ENCODE peak calls at places on chromosomes 4 and X, in four cellular contexts. Z, C, P and K are unnamed samples.
A peak's percentile ranks its signal among the peaks of the same experiment; 100 is the strongest.

GRCh38 chr4:10773010-10773409 is 88.4 kb upstream of the CLNK start:
- DNase-seq in Z (peak; percentile 2), C (no peak), P (peak; percentile 88), K (no peak)

GRCh38 chr4:100591156-100591876 is 73.5 kb upstream of the EMCN start:
- DNase-seq in Z (no peak), C (no peak), P (no peak), K (no peak)

GRCh38 chr4:134958862-134959261 is 757.3 kb upstream of the PABPC4L start:
- DNase-seq in Z (no peak), C (no peak), P (no peak), K (no peak)

GRCh38 chrX:39821011-39821708 is 276.6 kb downstream of the BCOR start:
- DNase-seq in Z (peak; percentile 25), C (no peak), P (peak; percentile 40), K (peak; percentile 81)

GRCh38 chr4:5827108-5828004 is 65.5 kb downstream of the CRMP1 start:
- DNase-seq in Z (peak; percentile 36), C (no peak), P (no peak), K (no peak)

GRCh38 chrX:103441878-103442535 is 65.7 kb downstream of the BEX3 start:
- DNase-seq in Z (no peak), C (no peak), P (no peak), K (no peak)

GRCh38 chr4:186643501-186644315 is 79.9 kb downstream of the FAT1 start:
- DNase-seq in Z (peak; percentile 85), C (no peak), P (no peak), K (no peak)

GRCh38 chrX:6574762-6575161 is 39.8 kb upstream of the VCX3A start:
- DNase-seq in Z (peak; percentile 0), C (no peak), P (no peak), K (no peak)

GRCh38 chrX:133923113-133923512 is 62.3 kb downstream of the GPC3 start:
- DNase-seq in Z (peak; percentile 11), C (no peak), P (no peak), K (no peak)

GRCh38 chr4:185541251-185541671 is 6.0 kb upstream of the PDLIM3 start:
- DNase-seq in Z (peak; percentile 27), C (no peak), P (no peak), K (no peak)

GRCh38 chrX:141669689-141670088 is 28.9 kb downstream of the SPANXD start:
- DNase-seq in Z (peak; percentile 11), C (no peak), P (no peak), K (no peak)

GRCh38 chrX:139058831-139059495 is 347.4 kb upstream of the FGF13 start:
- DNase-seq in Z (peak; percentile 44), C (no peak), P (no peak), K (no peak)

GRCh38 chr4:40546972-40547371 is 82.7 kb downstream of the RBM47 start:
- DNase-seq in Z (no peak), C (no peak), P (no peak), K (no peak)